ENCODE peak calls at places on chromosomes 5 and 9, in eight cellular contexts. X is substantia nigra; E is tibial artery; L is neural progenitor cell; D is cardiac muscle cell; P is immature natural killer cell; Z is stimulated activated naive B cell treated with anti-CD40 and anti-IgM and Interleukin-4, amounts not matched to agents 10 μg/mL and 1 μg/mL and 100 μg/mL, for 72 hours; U is DMS53. M is an unnamed sample.

GRCh38 chr5:602466-603035 is 9.6 kb upstream of the CEP72 start:
- DNase-seq in X (no peak), E (peak), L (no peak), D (no peak), P (no peak), Z (no peak), U (no peak), M (peak)

GRCh38 chr9:75063556-75064305 is 24.2 kb downstream of the NMRK1 start:
- DNase-seq in X (no peak), E (no peak), L (no peak), D (no peak), P (no peak), Z (no peak), U (no peak), M (no peak)

GRCh38 chr5:151757233-151758140 is 944 bp downstream of the ATOX1 start:
- DNase-seq in X (no peak), E (no peak), L (no peak), D (no peak), P (peak), Z (no peak), U (peak), M (no peak)

GRCh38 chr5:119537704-119538103 is 85.4 kb downstream of the HSD17B4 start:
- DNase-seq in X (no peak), E (no peak), L (no peak), D (peak), P (no peak), Z (peak), U (peak), M (no peak)

GRCh38 chr5:132054031-132054696 is 6.3 kb upstream of the IL3 start:
- DNase-seq in X (no peak), E (peak), L (no peak), D (no peak), P (no peak), Z (no peak), U (no peak), M (peak)

GRCh38 chr5:15598294-15598902 is 98.4 kb downstream of the FBXL7 start:
- DNase-seq in X (no peak), E (no peak), L (peak), D (no peak), P (no peak), Z (no peak), U (peak), M (no peak)

GRCh38 chr9:129990269-129991005 is 52.6 kb downstream of the FNBP1 start:
- DNase-seq in X (no peak), E (peak), L (no peak), D (no peak), P (no peak), Z (no peak), U (no peak), M (peak)

GRCh38 chr5:78778538-78778937 is 130.0 kb upstream of the LHFPL2 start:
- DNase-seq in X (no peak), E (no peak), L (no peak), D (no peak), P (no peak), Z (no peak), U (no peak), M (no peak)

GRCh38 chr5:171858303-171858702 is 72.7 kb downstream of the SMIM23 start:
- DNase-seq in X (no peak), E (no peak), L (peak), D (peak), P (no peak), Z (no peak), U (peak), M (no peak)

GRCh38 chr5:85311536-85311935 is 926.9 kb upstream of the EDIL3 start:
- DNase-seq in X (no peak), E (no peak), L (no peak), D (no peak), P (no peak), Z (no peak), U (no peak), M (no peak)

GRCh38 chr9:90894956-90895687 is 93.5 kb downstream of the SYK start:
- DNase-seq in X (no peak), E (no peak), L (peak), D (no peak), P (no peak), Z (no peak), U (peak), M (no peak)

M was measured in left lobe of liver.